ENCODE peak calls at places on chromosomes 6 and 20, in eight cellular contexts. J is H1; H is pancreas; E is CD8-positive, alpha-beta T cell; M is upper lobe of right lung; P is tibial artery; U is fibroblast of mammary gland; V is cardiac fibroblast. Q is an unnamed sample.

GRCh38 chr6:38035478-38035877 is 216.0 kb downstream of the ZFAND3 start:
- DNase-seq in H (no peak), E (no peak), P (no peak), M (no peak), U (peak), J (no peak), V (peak), Q (peak)

GRCh38 chr20:59598625-59599310 is 5.6 kb upstream of the PHACTR3 start:
- DNase-seq in H (peak), U (peak), M (no peak), E (no peak), V (peak), J (peak), P (no peak), Q (no peak)

GRCh38 chr20:4821590-4821989 is 99.9 kb downstream of the PRND start:
- DNase-seq in M (no peak), P (no peak), V (no peak), H (no peak), U (no peak), E (no peak), J (no peak), Q (no peak)

GRCh38 chr6:109304284-109305015 is 77.8 kb downstream of the CD164 start:
- DNase-seq in H (no peak), J (no peak), M (no peak), P (no peak), V (peak), U (peak), E (no peak), Q (peak)

GRCh38 chr20:52247548-52247947 is 56.0 kb upstream of the ZFP64 start:
- DNase-seq in M (no peak), E (no peak), U (no peak), V (no peak), J (no peak), H (no peak), P (no peak), Q (no peak)

GRCh38 chr6:4913705-4914411 is 90.0 kb downstream of the RPP40 start:
- DNase-seq in U (no peak), J (no peak), E (no peak), P (no peak), H (no peak), M (no peak), V (no peak), Q (no peak)

GRCh38 chr20:37567671-37568588 is 40.3 kb upstream of the BLCAP start:
- DNase-seq in H (no peak), U (no peak), M (no peak), J (peak), E (no peak), P (no peak), V (no peak), Q (no peak)

GRCh38 chr6:134347916-134348805 is 30.2 kb upstream of the SGK1 start:
- DNase-seq in P (peak), H (no peak), M (no peak), V (peak), E (no peak), U (peak), J (no peak), Q (peak)

DNA sequence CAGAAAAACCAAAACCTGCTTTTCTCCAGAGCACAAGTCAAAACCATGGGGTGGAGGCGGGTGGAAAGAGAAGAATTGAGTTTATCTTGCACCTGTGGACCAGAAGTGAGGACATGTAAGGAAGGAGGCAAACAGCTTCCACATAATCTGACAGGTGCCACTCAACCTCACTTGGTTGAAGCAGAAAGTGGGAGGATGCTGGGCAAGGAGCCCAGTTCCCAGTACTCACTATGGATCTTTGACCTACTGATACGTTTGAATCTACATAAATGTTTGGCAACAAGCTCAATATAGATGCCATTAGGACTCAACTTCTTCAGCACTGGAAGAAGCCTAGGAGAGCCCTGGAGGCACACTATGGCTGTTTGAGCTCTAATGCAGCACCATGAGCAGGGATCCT is 285.5 kb downstream of the KIF16B start:
- DNase-seq in E (no peak), M (no peak), H (no peak), U (no peak), J (no peak), P (no peak), V (no peak), Q (no peak)
- TF ChIP-seq CTCF in E (no peak), M (no peak), H (no peak), U (no peak), J (no peak), P (no peak), V (no peak), Q (no peak)

GRCh38 chr6:117555882-117556498 is 46.3 kb downstream of the GOPC start:
- DNase-seq in E (peak), V (peak), M (no peak), P (peak), H (peak), J (peak), U (peak), Q (peak)
- TF ChIP-seq CTCF in E (peak), V (peak), M (peak), P (peak), H (peak), J (peak), U (peak), Q (peak)

DNA sequence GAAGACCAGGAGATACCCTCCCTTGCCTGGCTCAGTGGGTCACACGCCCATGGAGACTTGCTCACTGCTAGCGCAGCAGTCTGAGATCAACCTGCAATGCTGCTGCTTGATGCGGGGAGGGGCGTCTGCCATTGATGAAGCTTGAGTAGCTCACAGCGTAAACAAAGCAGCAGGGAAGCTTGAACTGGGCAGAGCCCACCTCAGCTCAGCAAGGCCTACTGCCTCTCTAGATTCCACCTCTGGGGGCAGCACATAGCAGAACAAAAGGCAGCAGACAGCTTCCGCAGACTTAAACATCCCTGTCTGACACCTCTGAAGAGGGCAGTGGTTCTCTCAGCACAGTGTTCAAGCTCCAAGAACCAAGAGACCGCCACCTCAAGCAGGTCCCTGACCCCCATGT is 271.3 kb downstream of the ESR1 start:
- DNase-seq in E (no peak), U (no peak), J (peak), V (no peak), H (no peak), P (no peak), M (no peak), Q (no peak)
- TF ChIP-seq CTCF in E (no peak), U (no peak), J (peak), V (no peak), H (no peak), P (no peak), M (no peak), Q (no peak)

GRCh38 chr6:53986721-53987526 is 124.3 kb upstream of the MLIP start:
- DNase-seq in E (no peak), V (no peak), J (no peak), M (no peak), P (no peak), U (peak), H (no peak), Q (no peak)
- TF ChIP-seq CTCF in E (no peak), V (no peak), J (no peak), M (no peak), P (no peak), U (no peak), H (no peak), Q (no peak)

GRCh38 chr6:43778131-43778857 is 8.3 kb downstream of the VEGFA start:
- DNase-seq in U (no peak), E (no peak), J (no peak), H (no peak), M (no peak), P (no peak), V (no peak), Q (no peak)
- TF ChIP-seq CTCF in U (no peak), E (no peak), J (no peak), H (no peak), M (no peak), P (no peak), V (no peak), Q (no peak)